ENCODE peak calls at places on chromosomes 13 and 19, in five cellular contexts. N, Q, V, P and G are unnamed samples.
A peak's percentile ranks its signal among the peaks of the same experiment; 100 is the strongest.

GRCh38 chr19:43439183-43440063 is 24.7 kb downstream of the TEX101 start:
- DNase-seq in N (no peak), Q (no peak), V (peak; percentile 33), P (no peak), G (no peak)

GRCh38 chr19:29485293-29485692 is 40.5 kb upstream of the VSTM2B start:
- DNase-seq in N (peak; percentile 27), Q (no peak), V (no peak), P (no peak), G (no peak)

GRCh38 chr19:14091086-14091884 is 734 bp upstream of the SAMD1 start:
- DNase-seq in N (peak; percentile 86), Q (peak; percentile 50), V (peak; percentile 86), P (peak; percentile 76), G (no peak)

GRCh38 chr13:29749401-29750177 is 100.8 kb downstream of the UBL3 start:
- DNase-seq in N (no peak), Q (no peak), V (no peak), P (no peak), G (no peak)

GRCh38 chr19:45752639-45753038 is 16.4 kb downstream of the SIX5 start:
- DNase-seq in N (no peak), Q (no peak), V (no peak), P (no peak), G (no peak)

GRCh38 chr19:45768644-45769053 is 403 bp downstream of the SIX5 start:
- DNase-seq in N (peak; percentile 67), Q (peak; percentile 37), V (no peak), P (no peak), G (no peak)

GRCh38 chr13:39451301-39451700 is 151.7 kb downstream of the LHFPL6 start:
- DNase-seq in N (no peak), Q (no peak), V (no peak), P (no peak), G (no peak)

GRCh38 chr13:44967656-44968451 is 21.4 kb downstream of the NUFIP1 start:
- DNase-seq in N (no peak), Q (no peak), V (no peak), P (no peak), G (no peak)

GRCh38 chr19:16118489-16119033 is 6.9 kb downstream of the RAB8A start:
- DNase-seq in N (no peak), Q (peak; percentile 17), V (peak; percentile 94), P (peak; percentile 80), G (peak; percentile 97)

GRCh38 chr19:40191836-40192646 is 815 bp downstream of the MAP3K10 start:
- DNase-seq in N (no peak), Q (peak; percentile 2), V (peak; percentile 19), P (no peak), G (no peak)

GRCh38 chr13:111573362-111573761 is 252.9 kb downstream of the TEX29 start:
- DNase-seq in N (no peak), Q (no peak), V (no peak), P (no peak), G (no peak)

GRCh38 chr13:27293873-27294515 is 23.4 kb downstream of the RASL11A start:
- DNase-seq in N (no peak), Q (no peak), V (no peak), P (no peak), G (no peak)